ENCODE peak calls at places on chromosome 12, in five cellular contexts. Z is effector memory CD4-positive, alpha-beta T cell; P is aorta; O is body of pancreas; H is substantia nigra. Y is an unnamed sample.

GRCh38 chr12:60689137-60689536 is 1093.3 kb downstream of the SLC16A7 start:
- DNase-seq in Z (no peak), P (no peak), O (no peak), H (no peak), Y (peak; percentile 37)

GRCh38 chr12:46559311-46559710 is 186.7 kb upstream of the SLC38A2 start:
- DNase-seq in Z (no peak), P (no peak), O (no peak), H (no peak), Y (no peak)

GRCh38 chr12:50572275-50572674 is 67.5 kb downstream of the DIP2B start:
- DNase-seq in Z (no peak), P (no peak), O (peak; percentile 51), H (no peak), Y (no peak)

GRCh38 chr12:63420206-63420644 is 248.1 kb downstream of the DPY19L2 start:
- DNase-seq in Z (no peak), P (no peak), O (peak; percentile 30), H (no peak), Y (peak; percentile 80)

GRCh38 chr12:124512667-124513296 is 54.6 kb downstream of the NCOR2 start:
- DNase-seq in Z (no peak), P (peak; percentile 97), O (peak; percentile 86), H (peak; percentile 60), Y (no peak)

GRCh38 chr12:50188280-50188781 is 21.2 kb upstream of the CERS5 start:
- DNase-seq in Z (no peak), P (no peak), O (no peak), H (no peak), Y (no peak)

GRCh38 chr12:107330901-107331431 is 237.6 kb upstream of the CRY1 start:
- DNase-seq in Z (no peak), P (no peak), O (no peak), H (no peak), Y (peak; percentile 45)

GRCh38 chr12:113757223-113758002 is 208.7 kb downstream of the RBM19 start:
- DNase-seq in Z (no peak), P (no peak), O (no peak), H (no peak), Y (no peak)

GRCh38 chr12:113463746-113464743 is 7.6 kb downstream of the LHX5 start:
- DNase-seq in Z (no peak), P (no peak), O (no peak), H (no peak), Y (no peak)

GRCh38 chr12:47272412-47273190 is 192.8 kb upstream of the AMIGO2 start:
- DNase-seq in Z (no peak), P (no peak), O (no peak), H (no peak), Y (no peak)

GRCh38 chr12:132951649-132952048 is 4.5 kb downstream of the ZNF605 start:
- DNase-seq in Z (no peak), P (no peak), O (no peak), H (no peak), Y (no peak)

GRCh38 chr12:12486661-12487240 is 75.9 kb downstream of the DUSP16 start:
- DNase-seq in Z (no peak), P (no peak), O (peak; percentile 71), H (no peak), Y (no peak)

GRCh38 chr12:66329941-66330340 is 27.6 kb downstream of the HELB start:
- DNase-seq in Z (no peak), P (no peak), O (no peak), H (no peak), Y (no peak)

GRCh38 chr12:109387425-109388166 is 39.9 kb downstream of the MYO1H start:
- DNase-seq in Z (no peak), P (no peak), O (peak; percentile 3), H (no peak), Y (peak; percentile 38)

GRCh38 chr12:19894049-19894448 is 454.8 kb downstream of the AEBP2 start:
- DNase-seq in Z (no peak), P (no peak), O (no peak), H (no peak), Y (no peak)

GRCh38 chr12:57553343-57554202 is 3.7 kb downstream of the KIF5A start:
- DNase-seq in Z (no peak), P (no peak), O (no peak), H (no peak), Y (no peak)

GRCh38 chr12:68510394-68510793 is 100.3 kb upstream of the RAP1B start:
- DNase-seq in Z (no peak), P (no peak), O (no peak), H (no peak), Y (no peak)

GRCh38 chr12:132444957-132445883 is 44.7 kb upstream of the FBRSL1 start:
- DNase-seq in Z (peak; percentile 44), P (no peak), O (peak; percentile 55), H (no peak), Y (peak; percentile 90)

GRCh38 chr12:58645946-58646345 is 274.4 kb downstream of the LRIG3 start:
- DNase-seq in Z (no peak), P (no peak), O (no peak), H (no peak), Y (no peak)

GRCh38 chr12:49094104-49094948 is at the start of gene DHH:
- DNase-seq in Z (no peak), P (peak; percentile 81), O (peak; percentile 28), H (no peak), Y (peak; percentile 60)

GRCh38 chr12:21773263-21773741 is 1.2 kb downstream of the KCNJ8 start:
- DNase-seq in Z (no peak), P (peak; percentile 74), O (peak; percentile 77), H (no peak), Y (peak; percentile 89)

GRCh38 chr12:50541139-50541538 is 36.4 kb downstream of the DIP2B start:
- DNase-seq in Z (no peak), P (no peak), O (no peak), H (no peak), Y (no peak)

GRCh38 chr12:57893460-57894353 is 47.2 kb upstream of the CTDSP2 start:
- DNase-seq in Z (no peak), P (peak; percentile 95), O (peak; percentile 86), H (peak; percentile 72), Y (no peak)

GRCh38 chr12:14514154-14514842 is 53.4 kb downstream of the PLBD1 start:
- DNase-seq in Z (no peak), P (no peak), O (peak; percentile 89), H (no peak), Y (peak; percentile 39)

GRCh38 chr12:8445731-8446130 is 10.0 kb upstream of the CLEC6A start:
- DNase-seq in Z (no peak), P (no peak), O (no peak), H (no peak), Y (no peak)

GRCh38 chr12:955923-956322 is 6.4 kb upstream of the RAD52 start:
- DNase-seq in Z (no peak), P (no peak), O (no peak), H (no peak), Y (no peak)

GRCh38 chr12:111224196-111225066 is 144.5 kb downstream of the PHETA1 start:
- DNase-seq in Z (no peak), P (no peak), O (no peak), H (no peak), Y (no peak)

GRCh38 chr12:104177663-104178501 is 37.7 kb upstream of the TXNRD1 start:
- DNase-seq in Z (no peak), P (peak; percentile 88), O (peak; percentile 68), H (no peak), Y (no peak)

GRCh38 chr12:106442575-106442974 is 85.0 kb downstream of the POLR3B start:
- DNase-seq in Z (no peak), P (no peak), O (no peak), H (no peak), Y (no peak)

GRCh38 chr12:5073054-5073453 is 29.4 kb downstream of the KCNA5 start:
- DNase-seq in Z (no peak), P (no peak), O (no peak), H (no peak), Y (no peak)

GRCh38 chr12:115998119-115998633 is 279.3 kb downstream of the MED13L start:
- DNase-seq in Z (no peak), P (no peak), O (peak; percentile 17), H (no peak), Y (no peak)
- H3K27ac ChIP-seq in Z (no peak overlapping the region), P (no peak overlapping the region), O (no peak overlapping the region), H (no peak overlapping the region), Y (no peak overlapping the region)

GRCh38 chr12:121871501-121871900 is 12.8 kb upstream of the HPD start:
- DNase-seq in Z (no peak), P (no peak), O (no peak), H (no peak), Y (no peak)

GRCh38 chr12:121875582-121875981 is 13.0 kb upstream of the PSMD9 start:
- DNase-seq in Z (no peak), P (no peak), O (no peak), H (no peak), Y (no peak)

GRCh38 chr12:121872546-121873223 is 14.0 kb upstream of the HPD start:
- DNase-seq in Z (no peak), P (no peak), O (peak; percentile 44), H (no peak), Y (peak; percentile 53)
- H3K27ac ChIP-seq in Z (no peak overlapping the region), P (no peak overlapping the region), O (no peak overlapping the region), H (no peak overlapping the region), Y (no peak overlapping the region)

GRCh38 chr12:120799417-120800045 is 73.9 kb downstream of the ACADS start:
- DNase-seq in Z (no peak), P (no peak), O (no peak), H (no peak), Y (peak; percentile 57)

GRCh38 chr12:120795441-120796178 is 70.0 kb downstream of the ACADS start:
- DNase-seq in Z (no peak), P (no peak), O (no peak), H (no peak), Y (no peak)

GRCh38 chr12:120800665-120801064 is 75.0 kb downstream of the ACADS start:
- DNase-seq in Z (no peak), P (no peak), O (no peak), H (no peak), Y (no peak)

GRCh38 chr12:120798696-120799095 is 73.1 kb downstream of the ACADS start:
- DNase-seq in Z (no peak), P (no peak), O (no peak), H (no peak), Y (no peak)

DNA sequence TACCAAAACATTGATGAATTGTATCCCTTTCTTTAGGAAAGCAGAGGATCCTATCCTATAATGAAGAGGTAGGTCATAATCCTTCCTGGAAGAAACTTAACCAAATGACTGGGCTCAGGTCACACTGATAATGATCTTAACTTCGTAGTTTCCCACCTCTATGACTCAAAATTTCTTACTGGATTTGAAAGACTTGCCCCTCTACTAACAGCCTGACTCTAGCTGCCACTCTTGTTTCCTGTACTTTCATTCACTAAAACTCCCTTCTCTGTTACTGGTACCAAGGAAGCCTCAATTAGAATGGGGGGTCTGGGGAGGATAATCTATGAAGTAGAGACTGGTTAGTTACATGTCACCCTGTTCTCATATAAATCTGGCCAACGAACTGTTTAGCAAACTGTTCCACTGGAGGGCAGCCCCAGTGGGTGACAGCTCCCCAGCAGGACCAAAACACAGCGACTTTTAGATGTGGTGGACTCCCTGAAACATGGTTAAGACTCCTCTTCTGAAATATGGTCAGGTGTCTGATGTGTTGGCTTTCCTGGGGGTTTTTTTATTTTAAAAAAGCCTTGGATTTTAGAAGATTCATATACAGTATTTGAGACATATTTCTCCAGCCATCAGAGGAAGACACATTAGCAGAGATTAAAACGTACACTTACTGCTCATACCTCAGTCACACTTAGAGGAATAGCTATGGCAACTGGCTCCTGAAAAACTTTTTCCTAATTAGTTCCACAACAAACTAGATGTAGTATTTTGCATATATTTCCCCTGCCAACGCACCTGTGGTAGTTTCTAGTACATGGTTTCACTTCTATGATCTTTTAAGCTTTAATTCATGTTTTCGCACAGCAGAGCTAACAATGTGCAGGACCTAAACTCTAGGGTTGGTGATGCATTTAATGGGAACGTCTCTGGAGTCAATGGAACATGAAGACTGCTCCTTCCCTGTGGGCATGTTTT is 72.3 kb downstream of the ACADS start:
- DNase-seq in Z (no peak), P (no peak), O (no peak), H (no peak), Y (no peak)
- H3K27ac ChIP-seq in Z (no peak overlapping the region), P (no peak overlapping the region), O (no peak overlapping the region), H (no peak overlapping the region), Y (no peak overlapping the region)

GRCh38 chr12:99985129-99985570 is 414 bp upstream of the ANKS1B start:
- DNase-seq in Z (no peak), P (no peak), O (no peak), H (no peak), Y (no peak)
- H3K27ac ChIP-seq in Z (no peak overlapping the region), P (no peak overlapping the region), O (no peak overlapping the region), H (no peak overlapping the region), Y (peak overlapping the region; percentile 64)